ENCODE peak calls at places on chromosomes 5 and 9, in four cellular contexts. M is spleen, F is fibroblast of lung, R is cardiac fibroblast. O is an unnamed sample.
A peak's percentile ranks its signal among the peaks of the same experiment; 100 is the strongest.

GRCh38 chr5:100676807-100677631 is 141.8 kb downstream of the FAM174A start:
- DNase-seq in M (no peak), F (peak; percentile 84), R (peak; percentile 64), O (no peak)

GRCh38 chr9:99251157-99251556 is 29.1 kb downstream of the SEC61B start:
- DNase-seq in M (no peak), F (no peak), R (no peak), O (no peak)

GRCh38 chr5:133108481-133108921 is 56.7 kb downstream of the HSPA4 start:
- DNase-seq in M (no peak), F (no peak), R (no peak), O (no peak)

GRCh38 chr9:78932849-78933627 is 636.1 kb downstream of the PSAT1 start:
- DNase-seq in M (no peak), F (peak; percentile 65), R (peak; percentile 75), O (no peak)

GRCh38 chr9:19493174-19493811 is 84.5 kb downstream of the ACER2 start:
- DNase-seq in M (no peak), F (peak; percentile 87), R (peak; percentile 89), O (peak; percentile 19)

GRCh38 chr5:125372694-125373621 is 626.5 kb upstream of the ZNF608 start:
- DNase-seq in M (no peak), F (peak; percentile 55), R (peak; percentile 82), O (no peak)

GRCh38 chr9:121912812-121913627 is 180.1 kb downstream of the TTLL11 start:
- DNase-seq in M (no peak), F (no peak), R (no peak), O (no peak)

GRCh38 chr5:128252196-128252595 is 168.6 kb downstream of the SLC12A2 start:
- DNase-seq in M (no peak), F (no peak), R (no peak), O (no peak)

GRCh38 chr5:76401801-76402250 is 1.3 kb upstream of the IQGAP2 start:
- DNase-seq in M (peak; percentile 81), F (no peak), R (no peak), O (no peak)

GRCh38 chr5:82918311-82919031 is 158.7 kb downstream of the TMEM167A start:
- DNase-seq in M (no peak), F (no peak), R (peak; percentile 44), O (no peak)

GRCh38 chr9:81266086-81266485 is 423.3 kb downstream of the TLE1 start:
- DNase-seq in M (no peak), F (peak; percentile 6), R (peak; percentile 36), O (no peak)

GRCh38 chr5:132821791-132822190 is 8.7 kb downstream of the SHROOM1 start:
- DNase-seq in M (no peak), F (peak; percentile 48), R (peak; percentile 30), O (no peak)

GRCh38 chr9:88390371-88390990 is 2.2 kb downstream of the SPIN1 start:
- DNase-seq in M (no peak), F (peak; percentile 42), R (peak; percentile 49), O (no peak)

GRCh38 chr5:150598046-150598445 is 42.4 kb upstream of the SYNPO start:
- DNase-seq in M (peak; percentile 46), F (no peak), R (no peak), O (no peak)

GRCh38 chr9:123235448-123235847 is 32.9 kb downstream of the STRBP start:
- DNase-seq in M (no peak), F (no peak), R (no peak), O (no peak)

GRCh38 chr5:88686077-88686541 is 196.9 kb downstream of the MEF2C start:
- DNase-seq in M (no peak), F (no peak), R (no peak), O (no peak)

GRCh38 chr5:98483301-98483700 is 290.2 kb upstream of the RGMB start:
- DNase-seq in M (no peak), F (peak; percentile 11), R (peak; percentile 67), O (no peak)

DNA sequence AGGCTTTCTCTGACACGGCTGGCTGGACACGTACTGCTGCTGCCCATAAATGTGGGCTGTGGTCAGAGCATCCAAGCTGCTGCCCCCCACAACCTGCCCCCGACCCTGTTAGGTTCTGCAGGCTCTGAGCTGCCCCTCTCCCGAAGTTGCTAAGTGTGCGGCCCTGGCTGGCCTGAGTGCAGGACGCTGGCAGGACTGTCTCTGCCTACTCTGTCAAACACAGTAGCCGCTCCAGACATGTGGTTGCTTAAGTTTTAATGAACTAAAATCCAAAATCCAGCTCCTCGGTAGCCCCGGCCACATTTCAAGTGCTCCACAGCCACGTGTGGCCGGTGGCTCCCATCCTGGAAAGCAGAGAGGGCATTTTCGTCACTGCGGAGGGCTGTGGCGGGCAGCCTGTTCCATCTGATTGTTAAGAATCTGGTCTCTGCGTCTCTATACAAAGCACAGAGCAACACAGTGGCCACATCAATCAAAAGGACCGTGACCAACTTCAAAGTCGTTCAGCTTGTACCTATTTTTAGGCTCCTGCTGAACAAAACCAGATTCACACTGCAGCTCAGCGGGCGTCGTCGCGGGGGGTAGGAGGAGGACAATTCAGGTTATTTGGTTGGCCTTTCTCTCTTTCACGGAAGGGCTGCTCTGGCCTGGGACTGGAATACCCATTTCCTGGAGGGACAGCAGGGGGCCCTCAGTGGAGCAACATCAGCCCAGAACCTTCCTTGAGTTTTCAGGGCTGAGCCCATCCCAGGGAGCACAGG is 68.9 kb downstream of the PTCH1 start:
- DNase-seq in M (no peak), F (no peak), R (no peak), O (no peak)
- TF ChIP-seq CTCF in M (no peak), F (no peak), R (no peak), O (no peak)

GRCh38 chr5:3997670-3998069 is 402.0 kb downstream of the IRX1 start:
- DNase-seq in M (no peak), F (no peak), R (no peak), O (no peak)
- TF ChIP-seq CTCF in M (no peak), F (no peak), R (no peak), O (no peak)

DNA sequence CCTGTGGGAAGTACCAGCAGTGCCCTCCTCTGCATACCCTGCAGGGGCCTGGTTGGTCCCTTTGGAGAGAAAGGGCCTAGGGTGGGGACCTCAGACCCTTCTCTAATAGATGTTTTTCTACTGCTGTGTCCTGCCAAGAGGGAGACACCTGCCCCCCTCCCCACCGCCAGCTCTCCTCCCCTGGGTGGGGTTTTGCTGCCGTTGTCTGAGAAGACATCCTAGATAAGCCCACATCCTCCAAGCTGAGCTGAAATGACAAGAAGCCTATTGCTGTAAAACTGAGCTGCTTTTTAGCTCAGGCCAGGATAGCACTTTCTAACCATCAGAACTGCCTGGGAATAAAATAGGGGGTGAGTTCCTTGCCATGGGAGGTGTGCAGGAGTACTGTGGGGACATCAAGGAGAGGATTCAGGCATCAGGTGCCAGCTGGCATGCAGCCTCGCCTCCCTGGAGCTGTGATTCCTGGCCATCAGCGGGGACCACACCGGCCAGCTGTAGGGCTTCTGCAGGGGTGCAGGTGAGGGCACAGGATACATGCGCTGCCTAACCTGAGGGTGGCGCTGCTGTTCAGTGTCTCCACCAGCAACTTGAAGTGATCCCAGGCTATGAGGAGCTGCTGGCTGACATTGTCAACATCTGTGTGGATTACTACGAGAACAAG is 37.9 kb downstream of the CYFIP2 start:
- DNase-seq in M (no peak), F (no peak), R (no peak), O (no peak)
- TF ChIP-seq CTCF in M (peak; percentile 12), F (peak; percentile 6), R (peak; percentile 6), O (no peak)

DNA sequence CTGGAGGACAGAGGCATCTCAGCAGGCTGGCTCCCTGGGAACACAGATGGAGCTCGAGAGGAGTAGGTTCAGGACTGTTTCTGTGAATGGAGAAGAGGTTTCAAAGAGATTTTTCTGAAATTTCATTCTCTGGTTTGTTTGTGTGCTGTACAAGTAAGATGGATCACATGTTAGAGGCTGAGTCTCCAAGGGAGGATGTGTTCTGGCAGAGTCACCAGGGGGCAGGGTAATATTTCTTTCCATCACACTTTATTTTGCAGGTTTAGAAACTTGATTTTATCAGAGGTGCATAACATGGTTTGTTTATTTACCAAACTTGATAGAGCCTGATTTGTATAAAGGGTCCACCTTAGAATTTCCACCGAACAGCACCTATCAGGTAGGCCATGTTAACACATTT is 69.2 kb upstream of the ARL15 start:
- DNase-seq in M (no peak), F (no peak), R (no peak), O (no peak)
- TF ChIP-seq CTCF in M (no peak), F (no peak), R (no peak), O (no peak)

GRCh38 chr5:179344301-179345178 is 721 bp downstream of the ADAMTS2 start:
- DNase-seq in M (peak; percentile 73), F (no peak), R (peak; percentile 31), O (no peak)
- TF ChIP-seq CTCF in M (no peak), F (no peak), R (no peak), O (peak; percentile 7)

DNA sequence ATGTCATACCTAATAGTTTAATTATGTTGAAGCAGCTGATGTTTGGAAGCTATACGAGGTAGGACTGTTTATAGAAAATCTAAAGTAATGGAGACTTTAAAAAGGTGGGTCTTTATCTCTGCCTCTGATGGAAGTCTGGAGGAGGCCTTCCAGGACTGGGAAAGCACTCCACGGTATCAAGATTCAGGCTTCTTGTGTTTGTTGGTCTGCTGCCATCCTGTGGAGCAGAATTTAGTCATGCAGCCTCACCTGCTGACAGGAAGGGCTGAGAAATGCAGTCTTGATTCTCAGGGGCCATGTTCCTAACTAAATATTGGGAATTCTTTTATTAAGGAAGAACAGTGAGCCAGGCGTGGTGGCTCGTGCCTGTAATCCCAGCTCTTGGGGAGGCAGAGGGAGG is 15.9 kb downstream of the SPDL1 start:
- DNase-seq in M (no peak), F (no peak), R (no peak), O (no peak)
- TF ChIP-seq CTCF in M (no peak), F (no peak), R (no peak), O (no peak)

GRCh38 chr9:132857601-132858342 is 20.3 kb downstream of the AK8 start:
- DNase-seq in M (no peak), F (peak; percentile 40), R (peak; percentile 23), O (no peak)
- TF ChIP-seq CTCF in M (no peak), F (peak; percentile 11), R (peak; percentile 13), O (no peak)

O was measured in breast epithelium.